ENCODE peak calls at places on chromosomes 7 and 10, in ten cellular contexts. One of them, this sample, is unnamed. For H3K27me3, the result is how much of the 10 kb centered on the place peaks cover.

GRCh38 chr10:63515002-63515763 is 6.0 kb upstream of the REEP3 start:
- DNase-seq in stomach: no peak
- DNase-seq in spleen: no peak
- DNase-seq in right lobe of liver: no peak
- DNase-seq in prostate gland: no peak
- DNase-seq in body of pancreas: no peak
- DNase-seq in ovary: no peak
- DNase-seq in adrenal gland: no peak
- DNase-seq in endothelial cell of umbilical vein: peak
- DNase-seq in testis: no peak
- DNase-seq in this sample: no peak

GRCh38 chr10:5512881-5513698 is 11.7 kb upstream of the CALML3 start:
- DNase-seq in body of pancreas: no peak
- DNase-seq in spleen: peak
- DNase-seq in endothelial cell of umbilical vein: no peak
- DNase-seq in ovary: no peak
- DNase-seq in testis: no peak
- DNase-seq in stomach: no peak
- DNase-seq in right lobe of liver: no peak
- DNase-seq in prostate gland: no peak
- DNase-seq in adrenal gland: no peak
- DNase-seq in this sample: no peak

GRCh38 chr10:111999205-111999914 is 184.2 kb downstream of the GPAM start:
- DNase-seq in ovary: no peak
- DNase-seq in stomach: no peak
- DNase-seq in right lobe of liver: no peak
- DNase-seq in prostate gland: no peak
- DNase-seq in spleen: no peak
- DNase-seq in testis: no peak
- DNase-seq in adrenal gland: no peak
- DNase-seq in endothelial cell of umbilical vein: no peak
- DNase-seq in body of pancreas: no peak
- DNase-seq in this sample: no peak

GRCh38 chr10:72616716-72617115 is 9.2 kb downstream of the MICU1 start:
- DNase-seq in body of pancreas: no peak
- DNase-seq in ovary: no peak
- DNase-seq in testis: no peak
- DNase-seq in spleen: no peak
- DNase-seq in adrenal gland: no peak
- DNase-seq in endothelial cell of umbilical vein: no peak
- DNase-seq in prostate gland: no peak
- DNase-seq in stomach: no peak
- DNase-seq in right lobe of liver: no peak
- DNase-seq in this sample: no peak

GRCh38 chr10:93146336-93146735 is 72.6 kb downstream of the CYP26A1 start:
- DNase-seq in ovary: no peak
- DNase-seq in spleen: no peak
- DNase-seq in body of pancreas: no peak
- DNase-seq in endothelial cell of umbilical vein: no peak
- DNase-seq in prostate gland: no peak
- DNase-seq in stomach: no peak
- DNase-seq in right lobe of liver: no peak
- DNase-seq in testis: no peak
- DNase-seq in adrenal gland: no peak
- DNase-seq in this sample: no peak

GRCh38 chr7:102125127-102125561 is 161.5 kb upstream of the SH2B2 start:
- DNase-seq in right lobe of liver: no peak
- DNase-seq in endothelial cell of umbilical vein: peak
- DNase-seq in prostate gland: no peak
- DNase-seq in body of pancreas: no peak
- DNase-seq in stomach: no peak
- DNase-seq in adrenal gland: peak
- DNase-seq in testis: peak
- DNase-seq in spleen: peak
- DNase-seq in ovary: peak
- DNase-seq in this sample: no peak

GRCh38 chr10:114876602-114877300 is 55.2 kb downstream of the FHIP2A start:
- DNase-seq in endothelial cell of umbilical vein: peak
- DNase-seq in right lobe of liver: peak
- DNase-seq in body of pancreas: peak
- DNase-seq in ovary: peak
- DNase-seq in stomach: peak
- DNase-seq in spleen: peak
- DNase-seq in adrenal gland: peak
- DNase-seq in prostate gland: peak
- DNase-seq in testis: peak
- DNase-seq in this sample: peak

GRCh38 chr10:129968937-129969527 is 5.0 kb upstream of the EBF3 start:
- DNase-seq in adrenal gland: no peak
- DNase-seq in prostate gland: no peak
- DNase-seq in body of pancreas: no peak
- DNase-seq in spleen: peak
- DNase-seq in endothelial cell of umbilical vein: peak
- DNase-seq in testis: peak
- DNase-seq in ovary: no peak
- DNase-seq in right lobe of liver: peak
- DNase-seq in stomach: no peak
- DNase-seq in this sample: no peak

GRCh38 chr10:133157662-133158436 is 2.2 kb upstream of the KNDC1 start:
- DNase-seq in prostate gland: no peak
- DNase-seq in ovary: no peak
- DNase-seq in endothelial cell of umbilical vein: no peak
- DNase-seq in right lobe of liver: no peak
- DNase-seq in body of pancreas: no peak
- DNase-seq in adrenal gland: no peak
- DNase-seq in spleen: peak
- DNase-seq in stomach: no peak
- DNase-seq in testis: no peak
- DNase-seq in this sample: peak

GRCh38 chr10:133158437-133158755 is 1.6 kb upstream of the KNDC1 start:
- DNase-seq in stomach: no peak
- DNase-seq in prostate gland: no peak
- DNase-seq in endothelial cell of umbilical vein: no peak
- DNase-seq in right lobe of liver: no peak
- DNase-seq in ovary: peak
- DNase-seq in adrenal gland: no peak
- DNase-seq in testis: no peak
- DNase-seq in spleen: no peak
- DNase-seq in body of pancreas: no peak
- DNase-seq in this sample: no peak

GRCh38 chr10:133159611-133159949 is 439 bp upstream of the KNDC1 start:
- DNase-seq in stomach: no peak
- DNase-seq in prostate gland: no peak
- DNase-seq in spleen: no peak
- DNase-seq in adrenal gland: no peak
- DNase-seq in endothelial cell of umbilical vein: no peak
- DNase-seq in testis: no peak
- DNase-seq in body of pancreas: no peak
- DNase-seq in right lobe of liver: peak
- DNase-seq in ovary: peak
- DNase-seq in this sample: peak

GRCh38 chr10:133159950-133160812 is at the start of gene KNDC1:
- DNase-seq in prostate gland: no peak
- DNase-seq in right lobe of liver: peak
- DNase-seq in adrenal gland: peak
- DNase-seq in endothelial cell of umbilical vein: no peak
- DNase-seq in ovary: peak
- DNase-seq in body of pancreas: no peak
- DNase-seq in testis: no peak
- DNase-seq in spleen: peak
- DNase-seq in stomach: no peak
- DNase-seq in this sample: peak

DNA sequence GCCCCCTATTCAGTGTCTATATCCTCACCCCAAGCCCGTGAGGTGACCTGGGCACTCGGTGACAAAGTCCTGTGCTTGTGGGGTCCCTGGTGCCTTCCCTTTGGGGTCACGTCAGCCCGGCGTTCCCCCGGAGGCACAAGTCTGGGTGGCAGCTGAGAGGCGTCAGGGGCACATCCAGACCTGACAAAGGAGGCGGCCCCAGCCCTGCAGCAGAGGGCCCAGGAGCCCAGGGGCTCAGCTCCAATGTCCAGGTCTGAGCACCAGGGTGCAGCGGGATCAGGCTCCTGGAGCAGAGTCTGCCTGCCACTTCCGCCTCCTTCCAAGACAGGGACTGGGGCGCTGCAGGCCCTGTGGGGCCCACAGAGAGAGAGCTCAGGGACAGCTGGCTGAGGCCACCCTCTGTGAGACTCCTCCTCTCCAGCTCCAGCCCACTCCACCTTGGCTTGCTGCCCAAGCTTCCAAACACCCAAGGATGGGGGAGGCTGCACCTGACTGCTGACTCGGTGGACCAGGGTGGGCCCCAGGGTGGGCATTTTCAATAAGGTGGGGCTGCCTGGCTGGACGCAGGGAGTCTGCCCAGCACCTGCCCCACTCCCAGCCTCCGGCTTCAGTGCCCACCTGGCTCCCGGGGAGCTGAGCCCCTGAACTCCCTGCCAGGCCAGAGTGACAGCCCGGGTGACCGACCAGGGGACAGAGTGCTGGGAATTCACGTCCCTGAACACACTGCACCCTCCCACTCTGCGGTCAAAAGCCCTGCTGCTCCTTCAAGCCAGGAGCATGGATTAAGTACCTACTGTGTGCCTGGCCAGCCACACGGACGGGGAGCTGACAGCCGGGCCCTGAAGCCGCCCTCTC is 1.0 kb upstream of the KNDC1 start:
- DNase-seq in ovary: peak
- DNase-seq in testis: peak
- DNase-seq in adrenal gland: peak
- DNase-seq in prostate gland: no peak
- DNase-seq in endothelial cell of umbilical vein: no peak
- DNase-seq in body of pancreas: peak
- DNase-seq in spleen: peak
- DNase-seq in stomach: no peak
- DNase-seq in right lobe of liver: peak
- DNase-seq in this sample: peak
- H3K27me3 ChIP-seq in ovary: under half
- H3K27me3 ChIP-seq in testis: under half
- H3K27me3 ChIP-seq in adrenal gland: under half
- H3K27me3 ChIP-seq in prostate gland: under half
- H3K27me3 ChIP-seq in endothelial cell of umbilical vein: under half
- H3K27me3 ChIP-seq in body of pancreas: under half
- H3K27me3 ChIP-seq in spleen: under half
- H3K27me3 ChIP-seq in stomach: half or more
- H3K27me3 ChIP-seq in right lobe of liver: under half
- H3K27me3 ChIP-seq in this sample: under half

DNA sequence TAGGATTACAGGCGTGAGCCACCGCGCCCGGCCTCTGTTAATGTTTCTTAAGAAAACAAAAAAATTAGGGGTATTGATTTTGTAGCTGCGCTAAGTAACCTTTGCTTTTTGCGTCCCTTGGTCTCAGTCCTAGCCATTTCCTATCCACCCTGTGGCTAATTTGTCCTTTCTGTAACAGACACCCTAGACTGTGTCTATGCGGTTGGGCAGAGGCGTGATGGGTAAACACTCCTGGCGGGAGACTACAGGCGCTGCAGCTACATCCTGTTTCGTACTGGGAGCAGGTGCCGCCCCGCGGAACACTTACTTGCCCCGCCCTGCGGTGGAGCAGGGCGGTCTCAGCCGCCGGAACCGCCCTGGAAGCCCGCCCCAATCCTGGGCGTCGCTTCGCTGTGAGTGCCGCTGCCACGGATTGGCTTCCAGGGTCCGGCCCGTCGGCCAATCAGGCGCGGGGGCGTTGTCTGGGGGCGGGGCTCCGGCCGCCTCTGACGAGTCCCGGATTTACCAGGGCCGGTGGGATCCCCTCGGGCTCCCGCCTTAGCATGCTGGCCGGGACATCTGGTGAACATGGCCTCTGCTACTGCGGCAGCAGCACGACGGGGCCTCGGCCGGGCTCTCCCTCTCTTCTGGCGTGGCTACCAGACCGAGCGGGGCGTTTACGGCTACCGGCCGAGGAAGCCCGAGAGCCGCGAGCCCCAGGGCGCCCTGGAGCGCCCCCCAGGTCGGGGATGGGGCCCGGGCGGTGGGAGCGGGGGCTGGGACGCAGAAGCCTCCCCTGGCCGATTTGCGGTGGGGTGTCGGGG is at the start of gene DHTKD1:
- DNase-seq in spleen: peak
- DNase-seq in body of pancreas: peak
- DNase-seq in ovary: peak
- DNase-seq in endothelial cell of umbilical vein: peak
- DNase-seq in prostate gland: peak
- DNase-seq in right lobe of liver: peak
- DNase-seq in testis: peak
- DNase-seq in adrenal gland: peak
- DNase-seq in stomach: peak
- DNase-seq in this sample: peak
- TF ChIP-seq POLR2A in spleen: no peak
- TF ChIP-seq POLR2A in body of pancreas: peak
- TF ChIP-seq POLR2A in ovary: peak
- TF ChIP-seq POLR2A in endothelial cell of umbilical vein: peak
- TF ChIP-seq POLR2A in prostate gland: peak
- TF ChIP-seq POLR2A in right lobe of liver: peak
- TF ChIP-seq POLR2A in testis: peak
- TF ChIP-seq POLR2A in adrenal gland: peak
- TF ChIP-seq POLR2A in stomach: no peak
- TF ChIP-seq POLR2A in this sample: peak

GRCh38 chr10:109846832-109847231 is 76.5 kb downstream of the XPNPEP1 start:
- DNase-seq in ovary: no peak
- DNase-seq in body of pancreas: no peak
- DNase-seq in endothelial cell of umbilical vein: no peak
- DNase-seq in stomach: no peak
- DNase-seq in spleen: no peak
- DNase-seq in testis: no peak
- DNase-seq in prostate gland: no peak
- DNase-seq in adrenal gland: no peak
- DNase-seq in right lobe of liver: no peak
- DNase-seq in this sample: no peak

DNA sequence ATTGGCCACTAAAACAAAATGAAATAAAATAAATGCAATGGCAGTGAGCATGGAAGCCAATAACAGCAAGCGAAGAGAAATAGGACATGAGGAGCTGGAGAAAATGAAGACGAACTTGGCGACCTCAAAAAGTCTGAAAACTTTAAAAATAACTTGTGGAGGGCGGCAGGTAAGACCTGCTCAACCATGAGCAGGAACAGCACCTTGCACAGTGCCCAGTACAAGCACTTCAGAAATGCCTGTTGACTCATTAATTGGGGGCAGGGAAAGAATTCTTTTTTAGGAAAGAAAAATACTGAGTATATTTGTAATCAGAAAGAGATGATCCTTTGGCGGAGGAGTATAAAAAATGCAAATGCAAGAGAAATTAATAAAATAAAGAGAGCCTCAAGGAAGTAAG is 78.0 kb downstream of the XPNPEP1 start:
- DNase-seq in ovary: no peak
- DNase-seq in adrenal gland: no peak
- DNase-seq in endothelial cell of umbilical vein: no peak
- DNase-seq in right lobe of liver: no peak
- DNase-seq in body of pancreas: no peak
- DNase-seq in prostate gland: no peak
- DNase-seq in testis: no peak
- DNase-seq in stomach: no peak
- DNase-seq in spleen: no peak
- DNase-seq in this sample: no peak
- H3K27me3 ChIP-seq in ovary: under half
- H3K27me3 ChIP-seq in adrenal gland: under half
- H3K27me3 ChIP-seq in endothelial cell of umbilical vein: under half
- H3K27me3 ChIP-seq in right lobe of liver: under half
- H3K27me3 ChIP-seq in body of pancreas: under half
- H3K27me3 ChIP-seq in prostate gland: under half
- H3K27me3 ChIP-seq in testis: under half
- H3K27me3 ChIP-seq in stomach: under half
- H3K27me3 ChIP-seq in spleen: under half
- H3K27me3 ChIP-seq in this sample: under half

GRCh38 chr10:121927361-121927840 is 430 bp downstream of the ATE1 start:
- DNase-seq in stomach: peak
- DNase-seq in body of pancreas: peak
- DNase-seq in right lobe of liver: peak
- DNase-seq in spleen: no peak
- DNase-seq in testis: peak
- DNase-seq in ovary: no peak
- DNase-seq in endothelial cell of umbilical vein: no peak
- DNase-seq in adrenal gland: peak
- DNase-seq in prostate gland: peak
- DNase-seq in this sample: peak
- TF ChIP-seq POLR2A in stomach: peak
- TF ChIP-seq POLR2A in body of pancreas: no peak
- TF ChIP-seq POLR2A in right lobe of liver: no peak
- TF ChIP-seq POLR2A in spleen: no peak
- TF ChIP-seq POLR2A in testis: no peak
- TF ChIP-seq POLR2A in ovary: no peak
- TF ChIP-seq POLR2A in endothelial cell of umbilical vein: no peak
- TF ChIP-seq POLR2A in adrenal gland: no peak
- TF ChIP-seq POLR2A in prostate gland: peak
- TF ChIP-seq POLR2A in this sample: peak